ENCODE peak calls at places on chromosomes 13 and 19, in four cellular contexts. G is WTC11, R is GM12878, O is K562. M is an unnamed sample.

GRCh38 chr13:110682746-110683145 is 23.2 kb downstream of the CARS2 start:
- DNase-seq in R (no peak), G (no peak), O (no peak), M (no peak)

GRCh38 chr19:48206402-48207093 is 36.1 kb downstream of the ZSWIM9 start:
- DNase-seq in G (no peak), O (no peak), R (no peak), M (no peak)

GRCh38 chr13:55361141-55361540 is 1779.6 kb upstream of the PRR20A start:
- DNase-seq in G (no peak), R (no peak), O (no peak), M (no peak)

GRCh38 chr19:33241530-33242101 is 16.0 kb upstream of the SLC7A10 start:
- DNase-seq in R (no peak), O (peak), G (peak), M (no peak)

GRCh38 chr19:17706750-17707181 is 12.5 kb upstream of the MAP1S start:
- DNase-seq in G (peak), O (peak), R (no peak), M (peak)

GRCh38 chr13:84192125-84192524 is 309.9 kb upstream of the SLITRK1 start:
- DNase-seq in G (no peak), O (no peak), R (no peak), M (no peak)

GRCh38 chr19:46299004-46299509 is 2.2 kb downstream of the HIF3A start:
- DNase-seq in R (no peak), O (no peak), G (no peak), M (peak)

GRCh38 chr19:6800991-6801396 is 28.5 kb downstream of the VAV1 start:
- DNase-seq in G (no peak), O (no peak), R (no peak), M (peak)

GRCh38 chr19:9342610-9343304 is 18.8 kb downstream of the ZNF559 start:
- DNase-seq in G (no peak), O (no peak), R (no peak), M (no peak)

GRCh38 chr13:73174521-73175010 is 115.8 kb downstream of the KLF5 start:
- DNase-seq in R (no peak), O (no peak), G (no peak), M (no peak)

GRCh38 chr13:59531571-59532091 is 632.1 kb downstream of the DIAPH3 start:
- DNase-seq in G (peak), O (peak), R (no peak), M (peak)

GRCh38 chr19:45716314-45717130 is 14.2 kb downstream of the FBXO46 start:
- DNase-seq in G (no peak), O (peak), R (no peak), M (no peak)

GRCh38 chr13:35797946-35798345 is 321.5 kb upstream of the MAB21L1 start:
- DNase-seq in O (no peak), R (no peak), G (no peak), M (no peak)

DNA sequence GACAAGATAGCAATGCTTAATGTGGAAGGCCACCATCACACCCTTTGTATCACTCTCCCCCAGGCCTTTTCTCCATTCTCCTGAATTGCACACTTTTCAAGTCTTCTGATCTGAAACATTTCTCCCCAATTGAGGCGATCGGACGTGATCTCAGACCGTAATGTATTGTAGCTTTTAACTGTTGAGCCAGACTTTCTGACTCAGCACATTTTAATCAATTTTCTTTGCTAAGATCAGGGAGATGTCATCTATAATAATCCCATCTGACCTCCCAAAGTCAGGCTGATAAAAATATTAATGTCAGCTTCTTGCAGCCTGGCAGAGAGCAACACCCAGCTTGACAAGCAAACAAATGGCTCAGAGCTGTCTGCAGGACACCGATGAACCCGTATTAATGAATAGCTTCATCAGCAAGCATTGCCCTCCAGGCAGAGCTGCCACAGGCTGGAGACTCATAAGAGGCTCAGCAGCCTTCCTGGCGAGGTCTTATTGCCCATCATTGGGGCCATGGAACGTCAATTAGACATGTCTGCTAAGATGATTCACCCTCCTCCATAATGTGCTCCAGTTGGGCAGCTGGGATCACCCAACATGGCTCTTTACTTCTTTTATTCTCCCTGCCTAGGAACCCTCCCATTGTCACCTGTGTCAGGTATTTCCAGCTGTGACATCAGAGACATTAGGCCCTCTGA is 60.2 kb upstream of the UQCRFS1 start:
- DNase-seq in O (no peak), G (no peak), R (no peak), M (no peak)
- TF ChIP-seq CBFB in O (no peak), G (no peak), R (no peak), M (no peak)

DNA sequence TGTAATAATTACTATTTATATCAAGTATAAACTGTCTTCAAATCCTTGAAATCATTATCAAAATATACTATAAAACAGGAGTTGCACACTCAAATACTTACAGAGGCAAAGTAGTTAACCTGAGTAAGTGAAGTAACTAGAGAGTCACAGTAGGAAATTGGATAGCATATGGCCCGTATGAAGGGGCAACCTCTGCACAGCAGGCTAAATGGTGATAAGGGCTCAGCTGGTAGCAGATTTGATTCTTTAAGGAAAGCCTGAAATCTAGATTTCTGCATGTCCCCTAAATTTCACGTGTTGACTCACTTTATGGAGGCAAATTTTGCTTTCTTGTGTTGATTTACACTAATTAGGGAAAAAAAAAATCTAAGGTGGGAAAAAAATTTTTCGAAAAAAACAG is 46.4 kb downstream of the STOML3 start:
- DNase-seq in R (no peak), G (no peak), O (no peak), M (no peak)
- TF ChIP-seq CBFB in R (no peak), G (no peak), O (no peak), M (no peak)

DNA sequence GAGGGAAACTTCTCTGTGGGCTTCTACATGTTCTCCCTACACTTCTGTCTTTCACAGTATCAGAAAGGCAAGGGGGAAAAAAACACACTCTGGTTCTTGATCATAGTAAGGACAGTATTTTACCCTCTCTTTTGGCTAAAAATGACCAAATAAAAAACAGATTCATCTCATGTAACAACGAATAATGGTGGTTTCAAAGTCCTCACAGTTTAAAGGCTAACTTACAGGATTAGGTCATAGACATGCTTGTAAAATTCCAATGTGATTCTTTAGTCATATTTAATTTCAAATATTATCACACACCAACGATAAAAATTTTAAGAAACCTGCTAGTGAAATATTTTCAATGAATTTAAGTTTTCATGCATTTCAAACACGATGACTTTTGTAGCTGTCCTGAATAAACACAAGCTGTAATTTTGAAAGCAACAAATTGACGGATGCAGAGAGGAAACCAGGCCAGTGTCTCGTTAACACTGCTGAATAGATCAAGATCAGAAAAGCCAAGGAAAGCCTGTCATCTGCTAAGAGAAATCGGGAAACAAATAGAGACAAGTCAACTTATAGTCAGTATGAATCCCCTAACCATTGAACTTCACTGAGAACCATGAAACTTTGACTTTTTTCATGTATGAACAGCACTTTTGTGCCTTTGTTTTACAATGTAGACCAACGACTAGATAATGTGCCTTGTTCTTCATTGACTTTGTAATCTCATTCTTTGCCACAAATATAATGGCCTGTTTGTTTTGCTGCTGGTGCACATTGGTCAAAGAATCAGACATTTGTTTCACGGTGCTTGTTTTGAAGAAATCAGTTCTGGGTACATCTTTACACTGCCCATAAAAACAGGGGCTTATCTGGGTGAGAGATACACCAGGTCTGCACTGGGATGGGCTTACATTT is 22.0 kb downstream of the MBNL2 start:
- DNase-seq in R (no peak), O (no peak), G (no peak), M (peak)
- TF ChIP-seq CBFB in R (no peak), O (no peak), G (no peak), M (no peak)

GRCh38 chr19:11763611-11764010 is 3.2 kb upstream of the ZNF441 start:
- DNase-seq in O (no peak), R (no peak), G (no peak), M (no peak)

GRCh38 chr19:11763117-11763516 is 3.7 kb upstream of the ZNF441 start:
- DNase-seq in G (no peak), O (no peak), R (no peak), M (no peak)

GRCh38 chr19:11769995-11770394 is 3.2 kb downstream of the ZNF441 start:
- DNase-seq in R (no peak), O (no peak), G (no peak), M (no peak)

GRCh38 chr19:11767633-11768133 is 883 bp downstream of the ZNF441 start:
- DNase-seq in R (peak), O (peak), G (no peak), M (peak)

GRCh38 chr19:11766597-11767591 is at the start of gene ZNF441:
- DNase-seq in R (peak), O (peak), G (peak), M (peak)
- TF ChIP-seq CBFB in R (peak), O (no peak), G (no peak), M (peak)

GRCh38 chr13:101309014-101309619 is 107.2 kb downstream of the NALCN start:
- DNase-seq in R (no peak), G (no peak), O (no peak), M (no peak)
- TF ChIP-seq CBFB in R (no peak), G (no peak), O (no peak), M (no peak)

GRCh38 chr19:55287361-55288079 is 3.7 kb downstream of the BRSK1 start:
- DNase-seq in G (no peak), O (no peak), R (no peak), M (no peak)
- TF ChIP-seq CBFB in G (no peak), O (no peak), R (no peak), M (no peak)

GRCh38 chr19:12792048-12792852 is 964 bp downstream of the JUNB start:
- DNase-seq in O (peak), R (no peak), G (peak), M (peak)
- TF ChIP-seq CBFB in O (no peak), R (no peak), G (no peak), M (no peak)

GRCh38 chr13:27774169-27774568 is 18.1 kb upstream of the GSX1 start:
- DNase-seq in G (no peak), R (no peak), O (no peak), M (no peak)

GRCh38 chr13:27770809-27771208 is 21.5 kb upstream of the GSX1 start:
- DNase-seq in O (no peak), G (peak), R (no peak), M (peak)

GRCh38 chr13:27775943-27776342 is 16.3 kb upstream of the GSX1 start:
- DNase-seq in R (no peak), O (no peak), G (peak), M (no peak)

GRCh38 chr13:27774651-27775050 is 17.6 kb upstream of the GSX1 start:
- DNase-seq in G (no peak), O (no peak), R (no peak), M (no peak)

GRCh38 chr13:27772651-27773425 is 19.4 kb upstream of the GSX1 start:
- DNase-seq in G (no peak), R (no peak), O (no peak), M (peak)
- TF ChIP-seq CBFB in G (no peak), R (no peak), O (no peak), M (no peak)

DNA sequence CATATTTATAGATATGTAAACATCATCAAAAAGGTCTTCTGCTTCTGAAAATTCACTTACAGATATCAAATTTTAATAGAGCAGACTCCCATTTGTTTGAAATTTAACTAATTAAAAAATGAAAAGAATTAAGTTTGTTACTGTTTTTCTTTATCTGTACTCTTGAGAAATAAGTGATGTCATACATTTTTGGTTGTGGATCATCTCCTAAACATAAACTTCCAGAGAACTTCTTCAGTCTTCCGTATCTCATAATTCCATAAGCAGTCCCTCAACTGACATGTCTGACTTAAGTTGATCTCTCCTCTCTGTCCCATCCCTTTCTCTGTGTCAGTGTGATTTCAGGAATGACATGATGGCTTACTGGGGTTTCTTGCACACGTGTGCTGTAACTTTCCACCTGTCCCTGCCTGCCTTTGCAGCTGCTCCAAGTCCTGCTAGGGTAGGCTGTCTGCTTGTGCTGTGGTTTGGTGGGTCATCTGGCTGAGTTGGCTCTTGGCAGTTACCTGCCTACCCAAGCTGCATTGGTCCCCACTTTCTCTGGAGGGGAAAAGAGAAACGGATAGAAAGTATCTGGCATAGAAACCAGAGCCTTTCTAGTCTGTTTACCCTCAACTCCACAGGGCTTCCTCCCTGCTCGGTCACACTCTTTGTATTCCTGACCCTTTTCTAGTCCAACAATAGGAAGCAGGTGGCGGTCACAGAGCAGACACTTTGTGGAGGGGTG is 127.1 kb downstream of the GGACT start:
- DNase-seq in G (no peak), R (no peak), O (no peak), M (no peak)
- TF ChIP-seq CBFB in G (no peak), R (no peak), O (no peak), M (no peak)

DNA sequence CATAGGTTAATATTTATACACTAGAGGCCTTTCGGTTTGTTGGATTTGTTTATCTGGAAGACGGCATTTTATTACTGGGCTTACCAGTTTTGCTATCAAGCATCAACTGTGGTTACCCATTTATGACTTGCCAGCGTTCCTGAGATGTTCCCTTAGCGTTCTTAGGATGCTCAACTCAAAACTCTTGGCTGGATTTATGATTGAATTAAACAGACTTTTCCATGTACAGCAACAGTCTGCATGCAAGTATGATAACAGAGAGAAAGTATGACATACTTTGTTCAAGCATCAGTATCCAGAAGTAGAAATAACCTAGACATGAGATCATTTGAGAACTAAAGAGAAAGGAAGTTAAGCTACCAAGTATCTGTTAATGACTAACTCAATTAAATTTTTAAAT is 29.9 kb upstream of the RNF113B start:
- DNase-seq in R (no peak), O (no peak), G (no peak), M (no peak)
- TF ChIP-seq CBFB in R (no peak), O (no peak), G (no peak), M (no peak)

M was measured in HepG2.